ENCODE peak calls at places on chromosomes 6 and 20, in seven cellular contexts. One of them, this sample, is unnamed.

GRCh38 chr6:53124131-53124800 is 24.4 kb downstream of the GCM1 start:
- DNase-seq in SJSA1: no peak
- DNase-seq in fibroblast of pulmonary artery: no peak
- DNase-seq in Karpas-422: no peak
- DNase-seq in BJ: no peak
- DNase-seq in HL-60: no peak
- DNase-seq in lower leg skin: no peak
- DNase-seq in this sample: no peak

GRCh38 chr6:3878048-3878666 is 29.0 kb downstream of the FAM50B start:
- DNase-seq in SJSA1: peak
- DNase-seq in HL-60: no peak
- DNase-seq in BJ: no peak
- DNase-seq in lower leg skin: peak
- DNase-seq in fibroblast of pulmonary artery: no peak
- DNase-seq in Karpas-422: no peak
- DNase-seq in this sample: no peak

GRCh38 chr6:90375681-90376439 is 79.2 kb upstream of the BACH2 start:
- DNase-seq in SJSA1: peak
- DNase-seq in HL-60: peak
- DNase-seq in lower leg skin: no peak
- DNase-seq in BJ: peak
- DNase-seq in fibroblast of pulmonary artery: peak
- DNase-seq in Karpas-422: peak
- DNase-seq in this sample: no peak

GRCh38 chr6:82006027-82006738 is 241.4 kb downstream of the IBTK start:
- DNase-seq in HL-60: peak
- DNase-seq in Karpas-422: peak
- DNase-seq in fibroblast of pulmonary artery: peak
- DNase-seq in BJ: no peak
- DNase-seq in SJSA1: no peak
- DNase-seq in lower leg skin: no peak
- DNase-seq in this sample: no peak

GRCh38 chr20:42656130-42656529 is 533.6 kb downstream of the PTPRT start:
- DNase-seq in SJSA1: no peak
- DNase-seq in fibroblast of pulmonary artery: no peak
- DNase-seq in BJ: no peak
- DNase-seq in lower leg skin: no peak
- DNase-seq in HL-60: no peak
- DNase-seq in Karpas-422: no peak
- DNase-seq in this sample: no peak

GRCh38 chr6:80174931-80175572 is 68.6 kb downstream of the BCKDHB start:
- DNase-seq in Karpas-422: no peak
- DNase-seq in lower leg skin: no peak
- DNase-seq in fibroblast of pulmonary artery: peak
- DNase-seq in SJSA1: no peak
- DNase-seq in HL-60: peak
- DNase-seq in BJ: peak
- DNase-seq in this sample: no peak

GRCh38 chr6:1535295-1535694 is 74.4 kb upstream of the FOXC1 start:
- DNase-seq in SJSA1: no peak
- DNase-seq in BJ: no peak
- DNase-seq in Karpas-422: no peak
- DNase-seq in HL-60: no peak
- DNase-seq in lower leg skin: no peak
- DNase-seq in fibroblast of pulmonary artery: peak
- DNase-seq in this sample: no peak

GRCh38 chr20:38635721-38636285 is 34.2 kb downstream of the ARHGAP40 start:
- DNase-seq in SJSA1: no peak
- DNase-seq in Karpas-422: peak
- DNase-seq in fibroblast of pulmonary artery: peak
- DNase-seq in lower leg skin: no peak
- DNase-seq in HL-60: peak
- DNase-seq in BJ: no peak
- DNase-seq in this sample: no peak

GRCh38 chr6:102571236-102571908 is 1177.9 kb downstream of the GRIK2 start:
- DNase-seq in HL-60: no peak
- DNase-seq in SJSA1: no peak
- DNase-seq in BJ: no peak
- DNase-seq in fibroblast of pulmonary artery: no peak
- DNase-seq in Karpas-422: no peak
- DNase-seq in lower leg skin: no peak
- DNase-seq in this sample: no peak

GRCh38 chr20:57772349-57772964 is 62.6 kb upstream of the PMEPA1 start:
- DNase-seq in BJ: peak
- DNase-seq in fibroblast of pulmonary artery: peak
- DNase-seq in lower leg skin: peak
- DNase-seq in Karpas-422: no peak
- DNase-seq in SJSA1: peak
- DNase-seq in HL-60: no peak
- DNase-seq in this sample: no peak

GRCh38 chr6:74671558-74672025 is 534.3 kb downstream of the COL12A1 start:
- DNase-seq in SJSA1: peak
- DNase-seq in lower leg skin: no peak
- DNase-seq in fibroblast of pulmonary artery: peak
- DNase-seq in BJ: no peak
- DNase-seq in HL-60: no peak
- DNase-seq in Karpas-422: no peak
- DNase-seq in this sample: no peak
- H3K4me3 ChIP-seq in SJSA1: no peak
- H3K4me3 ChIP-seq in lower leg skin: no peak
- H3K4me3 ChIP-seq in fibroblast of pulmonary artery: no peak
- H3K4me3 ChIP-seq in BJ: no peak
- H3K4me3 ChIP-seq in HL-60: no peak
- H3K4me3 ChIP-seq in Karpas-422: no peak
- H3K4me3 ChIP-seq in this sample: no peak

GRCh38 chr20:10661261-10661660 is 12.5 kb downstream of the JAG1 start:
- DNase-seq in SJSA1: no peak
- DNase-seq in lower leg skin: peak
- DNase-seq in HL-60: no peak
- DNase-seq in BJ: no peak
- DNase-seq in fibroblast of pulmonary artery: no peak
- DNase-seq in Karpas-422: no peak
- DNase-seq in this sample: no peak
- H3K4me3 ChIP-seq in SJSA1: no peak
- H3K4me3 ChIP-seq in lower leg skin: no peak
- H3K4me3 ChIP-seq in HL-60: no peak
- H3K4me3 ChIP-seq in BJ: no peak
- H3K4me3 ChIP-seq in fibroblast of pulmonary artery: no peak
- H3K4me3 ChIP-seq in Karpas-422: no peak
- H3K4me3 ChIP-seq in this sample: no peak

GRCh38 chr20:33506576-33506975 is 16.7 kb downstream of the CBFA2T2 start:
- DNase-seq in BJ: no peak
- DNase-seq in Karpas-422: no peak
- DNase-seq in HL-60: no peak
- DNase-seq in SJSA1: no peak
- DNase-seq in lower leg skin: peak
- DNase-seq in fibroblast of pulmonary artery: no peak
- DNase-seq in this sample: no peak
- H3K4me3 ChIP-seq in BJ: no peak
- H3K4me3 ChIP-seq in Karpas-422: no peak
- H3K4me3 ChIP-seq in HL-60: no peak
- H3K4me3 ChIP-seq in SJSA1: no peak
- H3K4me3 ChIP-seq in lower leg skin: no peak
- H3K4me3 ChIP-seq in fibroblast of pulmonary artery: no peak
- H3K4me3 ChIP-seq in this sample: no peak

GRCh38 chr20:63009988-63010769 is 3.4 kb upstream of the BHLHE23 start:
- DNase-seq in fibroblast of pulmonary artery: peak
- DNase-seq in lower leg skin: no peak
- DNase-seq in SJSA1: no peak
- DNase-seq in HL-60: peak
- DNase-seq in BJ: no peak
- DNase-seq in Karpas-422: peak
- DNase-seq in this sample: no peak
- H3K4me3 ChIP-seq in fibroblast of pulmonary artery: no peak
- H3K4me3 ChIP-seq in lower leg skin: no peak
- H3K4me3 ChIP-seq in SJSA1: no peak
- H3K4me3 ChIP-seq in HL-60: no peak
- H3K4me3 ChIP-seq in BJ: no peak
- H3K4me3 ChIP-seq in Karpas-422: peak
- H3K4me3 ChIP-seq in this sample: no peak

GRCh38 chr20:63744158-63744557 is 4.6 kb downstream of the SLC2A4RG start:
- DNase-seq in BJ: no peak
- DNase-seq in SJSA1: no peak
- DNase-seq in lower leg skin: no peak
- DNase-seq in HL-60: no peak
- DNase-seq in fibroblast of pulmonary artery: no peak
- DNase-seq in Karpas-422: no peak
- DNase-seq in this sample: no peak

GRCh38 chr20:63743210-63743970 is 3.8 kb downstream of the SLC2A4RG start:
- DNase-seq in SJSA1: no peak
- DNase-seq in HL-60: no peak
- DNase-seq in BJ: no peak
- DNase-seq in Karpas-422: no peak
- DNase-seq in fibroblast of pulmonary artery: no peak
- DNase-seq in lower leg skin: no peak
- DNase-seq in this sample: no peak

GRCh38 chr20:63741676-63742380 is 2.3 kb downstream of the SLC2A4RG start:
- DNase-seq in BJ: no peak
- DNase-seq in Karpas-422: no peak
- DNase-seq in lower leg skin: peak
- DNase-seq in HL-60: no peak
- DNase-seq in SJSA1: peak
- DNase-seq in fibroblast of pulmonary artery: no peak
- DNase-seq in this sample: no peak

GRCh38 chr20:63741354-63741675 is 1.7 kb downstream of the SLC2A4RG start:
- DNase-seq in Karpas-422: no peak
- DNase-seq in SJSA1: no peak
- DNase-seq in BJ: no peak
- DNase-seq in lower leg skin: no peak
- DNase-seq in HL-60: no peak
- DNase-seq in fibroblast of pulmonary artery: no peak
- DNase-seq in this sample: no peak

GRCh38 chr20:63742381-63743024 is 2.9 kb downstream of the SLC2A4RG start:
- DNase-seq in SJSA1: peak
- DNase-seq in BJ: no peak
- DNase-seq in HL-60: no peak
- DNase-seq in fibroblast of pulmonary artery: no peak
- DNase-seq in lower leg skin: no peak
- DNase-seq in Karpas-422: no peak
- DNase-seq in this sample: no peak
- H3K4me3 ChIP-seq in SJSA1: no peak
- H3K4me3 ChIP-seq in BJ: no peak
- H3K4me3 ChIP-seq in HL-60: no peak
- H3K4me3 ChIP-seq in fibroblast of pulmonary artery: no peak
- H3K4me3 ChIP-seq in lower leg skin: no peak
- H3K4me3 ChIP-seq in Karpas-422: no peak
- H3K4me3 ChIP-seq in this sample: no peak

GRCh38 chr20:62642666-62643520 is 590 bp downstream of the SLCO4A1 start:
- DNase-seq in BJ: no peak
- DNase-seq in fibroblast of pulmonary artery: no peak
- DNase-seq in Karpas-422: peak
- DNase-seq in SJSA1: no peak
- DNase-seq in lower leg skin: no peak
- DNase-seq in HL-60: peak
- DNase-seq in this sample: no peak

GRCh38 chr20:62644802-62645496 is 2.6 kb downstream of the SLCO4A1 start:
- DNase-seq in Karpas-422: no peak
- DNase-seq in lower leg skin: no peak
- DNase-seq in fibroblast of pulmonary artery: no peak
- DNase-seq in BJ: no peak
- DNase-seq in HL-60: peak
- DNase-seq in SJSA1: no peak
- DNase-seq in this sample: no peak

GRCh38 chr20:62643521-62644043 is 1.3 kb downstream of the SLCO4A1 start:
- DNase-seq in HL-60: no peak
- DNase-seq in lower leg skin: no peak
- DNase-seq in SJSA1: no peak
- DNase-seq in BJ: no peak
- DNase-seq in Karpas-422: no peak
- DNase-seq in fibroblast of pulmonary artery: no peak
- DNase-seq in this sample: no peak

GRCh38 chr20:62645613-62646012 is 3.3 kb downstream of the SLCO4A1 start:
- DNase-seq in fibroblast of pulmonary artery: no peak
- DNase-seq in SJSA1: no peak
- DNase-seq in BJ: no peak
- DNase-seq in Karpas-422: no peak
- DNase-seq in lower leg skin: no peak
- DNase-seq in HL-60: no peak
- DNase-seq in this sample: no peak

GRCh38 chr20:62644044-62644795 is 1.9 kb downstream of the SLCO4A1 start:
- DNase-seq in SJSA1: no peak
- DNase-seq in lower leg skin: no peak
- DNase-seq in fibroblast of pulmonary artery: no peak
- DNase-seq in BJ: no peak
- DNase-seq in HL-60: no peak
- DNase-seq in Karpas-422: no peak
- DNase-seq in this sample: no peak
- H3K4me3 ChIP-seq in SJSA1: no peak
- H3K4me3 ChIP-seq in lower leg skin: no peak
- H3K4me3 ChIP-seq in fibroblast of pulmonary artery: no peak
- H3K4me3 ChIP-seq in BJ: no peak
- H3K4me3 ChIP-seq in HL-60: peak
- H3K4me3 ChIP-seq in Karpas-422: no peak
- H3K4me3 ChIP-seq in this sample: peak

DNA sequence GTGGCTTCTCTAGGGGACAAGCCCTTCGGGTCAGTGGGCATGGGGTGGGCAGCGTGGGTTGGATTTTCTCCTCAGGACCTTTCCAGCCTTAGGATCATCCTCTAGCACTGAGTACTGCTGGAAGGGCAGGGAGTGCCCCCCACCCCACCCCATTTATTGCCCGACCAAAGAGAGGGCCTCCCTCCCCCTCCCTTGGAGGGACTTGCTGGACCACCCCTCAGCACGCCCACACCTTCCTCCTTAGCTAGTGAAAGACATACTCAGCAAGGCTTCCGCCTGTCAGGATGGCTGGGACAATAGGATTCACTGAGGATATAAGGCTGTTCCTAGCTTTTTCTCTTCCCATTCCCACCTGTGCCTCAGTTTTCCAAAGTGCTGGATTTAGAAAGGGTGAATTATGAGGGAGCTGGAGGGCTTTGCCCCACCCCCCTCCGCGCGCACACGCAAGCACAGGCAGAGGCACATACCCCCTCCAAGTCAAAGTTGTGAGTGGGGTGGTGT is 859 bp upstream of the SLC29A1 start:
- DNase-seq in BJ: no peak
- DNase-seq in Karpas-422: no peak
- DNase-seq in HL-60: no peak
- DNase-seq in lower leg skin: no peak
- DNase-seq in SJSA1: no peak
- DNase-seq in fibroblast of pulmonary artery: no peak
- DNase-seq in this sample: no peak
- H3K4me3 ChIP-seq in BJ: no peak
- H3K4me3 ChIP-seq in Karpas-422: peak
- H3K4me3 ChIP-seq in HL-60: no peak
- H3K4me3 ChIP-seq in lower leg skin: no peak
- H3K4me3 ChIP-seq in SJSA1: peak
- H3K4me3 ChIP-seq in fibroblast of pulmonary artery: no peak
- H3K4me3 ChIP-seq in this sample: no peak

GRCh38 chr6:33072508-33073100 is 845 bp downstream of the HLA-DPA1 start:
- DNase-seq in BJ: no peak
- DNase-seq in lower leg skin: no peak
- DNase-seq in HL-60: no peak
- DNase-seq in SJSA1: no peak
- DNase-seq in fibroblast of pulmonary artery: no peak
- DNase-seq in Karpas-422: peak
- DNase-seq in this sample: no peak
- H3K4me3 ChIP-seq in BJ: no peak
- H3K4me3 ChIP-seq in lower leg skin: no peak
- H3K4me3 ChIP-seq in HL-60: no peak
- H3K4me3 ChIP-seq in SJSA1: no peak
- H3K4me3 ChIP-seq in fibroblast of pulmonary artery: no peak
- H3K4me3 ChIP-seq in Karpas-422: peak
- H3K4me3 ChIP-seq in this sample: no peak

GRCh38 chr6:117674503-117674902 is 766 bp upstream of the NUS1 start:
- DNase-seq in lower leg skin: no peak
- DNase-seq in Karpas-422: no peak
- DNase-seq in fibroblast of pulmonary artery: no peak
- DNase-seq in HL-60: no peak
- DNase-seq in SJSA1: no peak
- DNase-seq in BJ: no peak
- DNase-seq in this sample: no peak
- H3K4me3 ChIP-seq in lower leg skin: no peak
- H3K4me3 ChIP-seq in Karpas-422: peak
- H3K4me3 ChIP-seq in fibroblast of pulmonary artery: peak
- H3K4me3 ChIP-seq in HL-60: peak
- H3K4me3 ChIP-seq in SJSA1: peak
- H3K4me3 ChIP-seq in BJ: peak
- H3K4me3 ChIP-seq in this sample: no peak

This sample was measured in lung.